ENCODE peak calls at places on chromosomes 7 and 10, in ten cellular contexts. G is tibial nerve, M is uterus, T is H54, N is adrenal gland, U is IMR-90, X is K562, B is transverse colon, Y is HCT116, H is GM12891. P is an unnamed sample.

GRCh38 chr10:3948843-3949242 is 163.8 kb upstream of the KLF6 start:
- DNase-seq in X (no peak), T (no peak), H (no peak), M (peak; percentile 40), B (peak; percentile 63), U (peak; percentile 79), Y (no peak), N (peak; percentile 31), G (no peak), P (no peak)

GRCh38 chr7:84841809-84842208 is 345.0 kb downstream of the SEMA3D start:
- DNase-seq in T (no peak), N (no peak), U (peak; percentile 74), Y (no peak), X (no peak), B (no peak), G (no peak), H (no peak), M (no peak), P (no peak)

GRCh38 chr10:126670886-126671285 is 393 bp upstream of the C10orf90 start:
- DNase-seq in H (no peak), U (no peak), G (no peak), B (no peak), Y (no peak), T (no peak), M (no peak), X (no peak), N (no peak), P (no peak)

GRCh38 chr10:58373446-58373834 is 11.8 kb upstream of the TFAM start:
- DNase-seq in M (no peak), G (no peak), X (no peak), T (no peak), U (no peak), H (no peak), B (no peak), N (no peak), Y (no peak), P (no peak)

GRCh38 chr7:1555813-1556540 is at the start of gene TMEM184A:
- DNase-seq in X (peak; percentile 40), T (peak; percentile 82), M (no peak), N (peak; percentile 54), G (no peak), H (no peak), U (no peak), Y (peak; percentile 89), B (peak; percentile 93), P (no peak)

GRCh38 chr10:17123062-17123661 is 6.4 kb downstream of the CUBN start:
- DNase-seq in Y (no peak), U (peak; percentile 86), B (no peak), X (no peak), M (no peak), G (no peak), H (no peak), T (peak; percentile 24), N (no peak), P (no peak)

GRCh38 chr7:131159961-131160361 is 167.7 kb upstream of the MKLN1 start:
- DNase-seq in Y (no peak), H (no peak), X (no peak), B (no peak), T (no peak), U (peak; percentile 85), G (no peak), M (no peak), N (no peak), P (no peak)

GRCh38 chr10:84355106-84355505 is 26.7 kb downstream of the CCSER2 start:
- DNase-seq in M (no peak), Y (no peak), B (no peak), N (no peak), T (no peak), U (no peak), H (no peak), X (no peak), G (no peak), P (no peak)

GRCh38 chr7:1481300-1481699 is 22.0 kb upstream of the MICALL2 start:
- DNase-seq in T (no peak), M (no peak), B (no peak), H (no peak), Y (no peak), X (no peak), G (no peak), U (no peak), N (no peak), P (no peak)

GRCh38 chr7:143979359-143979758 is 20.8 kb upstream of the OR6B1 start:
- DNase-seq in U (peak; percentile 54), G (no peak), T (no peak), Y (no peak), H (no peak), N (no peak), B (no peak), M (no peak), X (no peak), P (no peak)

GRCh38 chr7:7416031-7416968 is 119.4 kb downstream of the COL28A1 start:
- DNase-seq in X (no peak), Y (no peak), U (peak; percentile 45), M (no peak), N (no peak), H (no peak), G (no peak), T (no peak), B (peak; percentile 65), P (no peak)

GRCh38 chr10:73875139-73875475 is 752 bp upstream of the CAMK2G start:
- DNase-seq in G (no peak), T (no peak), N (no peak), Y (no peak), X (no peak), B (no peak), H (no peak), M (no peak), U (no peak), P (no peak)

GRCh38 chr10:4982764-4983226 is 19.6 kb downstream of the AKR1C1 start:
- DNase-seq in G (no peak), H (no peak), T (no peak), U (peak; percentile 12), B (no peak), X (no peak), M (no peak), N (no peak), Y (no peak), P (no peak)
- TF ChIP-seq POLR2A in G (no peak), H (no peak), T (no peak), U (no peak), B (no peak), X (no peak), M (no peak), N (no peak), Y (no peak), P (no peak)

GRCh38 chr10:30434273-30435067 is 486 bp downstream of the MAP3K8 start:
- DNase-seq in B (peak; percentile 88), G (peak; percentile 93), X (peak; percentile 59), M (peak; percentile 89), H (peak; percentile 50), T (peak; percentile 70), N (peak; percentile 92), U (peak; percentile 74), Y (peak; percentile 31), P (peak; percentile 86)
- TF ChIP-seq POLR2A in B (peak; percentile 81), G (peak; percentile 91), X (peak; percentile 67), M (peak; percentile 82), H (peak; percentile 80), T (no peak), N (peak; percentile 87), U (no peak), Y (no peak), P (peak; percentile 54)

GRCh38 chr7:138958026-138958956 is 22.9 kb downstream of the KIAA1549 start:
- DNase-seq in Y (no peak), U (peak; percentile 47), N (no peak), X (no peak), H (no peak), M (no peak), G (no peak), B (no peak), T (no peak), P (no peak)
- TF ChIP-seq POLR2A in Y (no peak), U (no peak), N (no peak), X (no peak), H (no peak), M (no peak), G (no peak), B (no peak), T (no peak), P (no peak)

DNA sequence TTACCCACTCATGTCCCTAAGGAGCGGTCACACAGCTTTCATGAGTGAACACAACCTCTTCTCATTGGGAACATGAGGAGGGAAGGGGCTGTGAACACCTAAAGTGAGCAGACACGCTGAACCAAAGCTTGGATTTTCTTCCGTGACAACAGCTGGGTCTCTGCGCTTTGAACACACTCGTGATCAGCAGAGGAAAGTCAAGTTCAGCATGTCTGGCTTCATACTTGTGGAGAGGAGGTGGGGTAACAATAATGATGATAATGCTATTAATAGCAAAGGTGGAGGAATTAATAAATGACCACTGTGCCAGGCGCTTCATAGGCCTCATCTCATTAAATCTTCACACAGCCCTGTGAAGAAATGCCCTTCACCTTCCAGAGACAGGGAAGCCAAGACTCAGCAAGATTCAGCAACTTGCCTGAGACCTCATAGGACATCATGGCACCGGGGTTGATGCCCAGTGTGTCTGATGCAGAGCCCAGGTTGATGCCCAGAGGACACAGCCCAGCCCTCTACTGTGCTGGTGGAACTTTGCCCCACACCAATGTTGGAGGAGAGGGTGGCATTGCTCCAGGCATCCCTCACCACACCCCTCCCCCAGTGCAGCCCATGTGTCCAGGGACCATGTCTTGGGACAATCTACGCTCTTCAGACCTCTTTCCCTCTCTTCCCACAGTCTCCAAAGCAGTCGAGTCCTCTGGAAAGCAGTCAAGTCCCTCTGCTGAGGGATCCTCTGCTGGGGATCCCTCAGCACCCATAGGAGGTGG is 40.6 kb downstream of the GSDME start:
- DNase-seq in T (no peak), H (no peak), X (no peak), N (no peak), U (no peak), G (no peak), Y (no peak), B (no peak), M (no peak), P (no peak)
- TF ChIP-seq POLR2A in T (no peak), H (no peak), X (no peak), N (no peak), U (no peak), G (no peak), Y (no peak), B (no peak), M (no peak), P (no peak)

DNA sequence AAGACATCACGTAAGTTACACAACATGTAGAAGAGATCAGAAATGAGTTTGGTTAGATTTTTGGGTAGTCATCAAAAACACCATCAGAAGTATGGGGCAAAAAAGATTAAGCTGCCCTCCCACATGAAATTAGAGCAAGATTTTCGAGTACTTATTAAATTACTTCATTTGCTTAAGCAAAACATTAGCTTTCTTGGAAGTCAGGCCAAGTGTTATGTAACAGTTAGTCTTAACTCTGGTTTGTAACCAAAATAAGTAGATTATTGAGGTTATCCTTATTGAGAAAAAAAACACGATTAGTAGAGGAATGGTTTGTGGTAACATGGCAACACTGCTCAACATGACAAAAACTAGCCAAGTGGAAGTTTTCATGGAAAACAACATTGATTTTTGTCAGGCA is 37.9 kb downstream of the HBP1 start:
- DNase-seq in X (no peak), B (no peak), N (no peak), M (no peak), T (no peak), H (no peak), Y (no peak), G (no peak), U (no peak), P (no peak)
- TF ChIP-seq POLR2A in X (no peak), B (no peak), N (no peak), M (no peak), T (no peak), H (no peak), Y (no peak), G (no peak), U (no peak), P (no peak)